ENCODE peak calls at places on chromosome 15, in seven cellular contexts. One of them, this sample, is unnamed.

GRCh38 chr15:60695713-60696522 is 217.0 kb upstream of the ICE2 start:
- DNase-seq in K562: no peak
- DNase-seq in breast epithelium: no peak
- DNase-seq in transverse colon: no peak
- DNase-seq in H1: no peak
- DNase-seq in HepG2: no peak
- DNase-seq in spleen: no peak
- DNase-seq in this sample: no peak

GRCh38 chr15:48842501-48842900 is 31.6 kb upstream of the CEP152 start:
- DNase-seq in transverse colon: no peak
- DNase-seq in K562: no peak
- DNase-seq in breast epithelium: no peak
- DNase-seq in spleen: no peak
- DNase-seq in H1: no peak
- DNase-seq in HepG2: no peak
- DNase-seq in this sample: no peak

GRCh38 chr15:44713006-44713966 is 2.0 kb downstream of the B2M start:
- DNase-seq in H1: no peak
- DNase-seq in K562: peak
- DNase-seq in transverse colon: no peak
- DNase-seq in breast epithelium: no peak
- DNase-seq in HepG2: peak
- DNase-seq in spleen: no peak
- DNase-seq in this sample: no peak

GRCh38 chr15:35038655-35039534 is 46.2 kb downstream of the NANOGP8 start:
- DNase-seq in transverse colon: no peak
- DNase-seq in breast epithelium: no peak
- DNase-seq in HepG2: no peak
- DNase-seq in K562: no peak
- DNase-seq in spleen: no peak
- DNase-seq in H1: no peak
- DNase-seq in this sample: no peak

GRCh38 chr15:98694153-98694552 is 45.8 kb downstream of the IGF1R start:
- DNase-seq in H1: no peak
- DNase-seq in K562: no peak
- DNase-seq in transverse colon: no peak
- DNase-seq in HepG2: no peak
- DNase-seq in spleen: no peak
- DNase-seq in breast epithelium: no peak
- DNase-seq in this sample: no peak

GRCh38 chr15:90557651-90558084 is 27.9 kb downstream of the CRTC3 start:
- DNase-seq in HepG2: no peak
- DNase-seq in breast epithelium: peak
- DNase-seq in K562: peak
- DNase-seq in H1: no peak
- DNase-seq in spleen: no peak
- DNase-seq in transverse colon: peak
- DNase-seq in this sample: no peak

GRCh38 chr15:26866298-26867198 is at the start of gene GABRA5:
- DNase-seq in breast epithelium: no peak
- DNase-seq in H1: no peak
- DNase-seq in K562: no peak
- DNase-seq in transverse colon: no peak
- DNase-seq in spleen: no peak
- DNase-seq in HepG2: no peak
- DNase-seq in this sample: peak

GRCh38 chr15:33278816-33279612 is 31.8 kb upstream of the RYR3 start:
- DNase-seq in H1: peak
- DNase-seq in K562: peak
- DNase-seq in spleen: no peak
- DNase-seq in transverse colon: no peak
- DNase-seq in HepG2: no peak
- DNase-seq in breast epithelium: no peak
- DNase-seq in this sample: peak

GRCh38 chr15:97694456-97694855 is 266.0 kb upstream of the ARRDC4 start:
- DNase-seq in breast epithelium: no peak
- DNase-seq in transverse colon: no peak
- DNase-seq in HepG2: no peak
- DNase-seq in spleen: no peak
- DNase-seq in H1: no peak
- DNase-seq in K562: no peak
- DNase-seq in this sample: no peak

GRCh38 chr15:97961067-97961954 is 808 bp downstream of the ARRDC4 start:
- DNase-seq in spleen: peak
- DNase-seq in HepG2: peak
- DNase-seq in H1: peak
- DNase-seq in transverse colon: peak
- DNase-seq in breast epithelium: peak
- DNase-seq in K562: peak
- DNase-seq in this sample: no peak

GRCh38 chr15:92391640-92392039 is 2.0 kb upstream of the ST8SIA2 start:
- DNase-seq in K562: peak
- DNase-seq in breast epithelium: no peak
- DNase-seq in HepG2: peak
- DNase-seq in spleen: no peak
- DNase-seq in transverse colon: no peak
- DNase-seq in H1: no peak
- DNase-seq in this sample: no peak

GRCh38 chr15:45183001-45183400 is 4.8 kb downstream of the SHF start:
- DNase-seq in K562: peak
- DNase-seq in spleen: no peak
- DNase-seq in H1: no peak
- DNase-seq in HepG2: no peak
- DNase-seq in transverse colon: no peak
- DNase-seq in breast epithelium: no peak
- DNase-seq in this sample: no peak

GRCh38 chr15:92123848-92124631 is 269.6 kb upstream of the ST8SIA2 start:
- DNase-seq in transverse colon: no peak
- DNase-seq in K562: no peak
- DNase-seq in breast epithelium: no peak
- DNase-seq in H1: peak
- DNase-seq in HepG2: no peak
- DNase-seq in spleen: no peak
- DNase-seq in this sample: no peak

GRCh38 chr15:43958894-43959330 is 132.1 kb downstream of the WDR76 start:
- DNase-seq in K562: no peak
- DNase-seq in H1: no peak
- DNase-seq in spleen: no peak
- DNase-seq in HepG2: no peak
- DNase-seq in transverse colon: no peak
- DNase-seq in breast epithelium: no peak
- DNase-seq in this sample: no peak

GRCh38 chr15:67922971-67923646 is 83.3 kb upstream of the RNU6-1 start:
- DNase-seq in K562: peak
- DNase-seq in HepG2: no peak
- DNase-seq in breast epithelium: no peak
- DNase-seq in transverse colon: no peak
- DNase-seq in H1: no peak
- DNase-seq in spleen: no peak
- DNase-seq in this sample: no peak

DNA sequence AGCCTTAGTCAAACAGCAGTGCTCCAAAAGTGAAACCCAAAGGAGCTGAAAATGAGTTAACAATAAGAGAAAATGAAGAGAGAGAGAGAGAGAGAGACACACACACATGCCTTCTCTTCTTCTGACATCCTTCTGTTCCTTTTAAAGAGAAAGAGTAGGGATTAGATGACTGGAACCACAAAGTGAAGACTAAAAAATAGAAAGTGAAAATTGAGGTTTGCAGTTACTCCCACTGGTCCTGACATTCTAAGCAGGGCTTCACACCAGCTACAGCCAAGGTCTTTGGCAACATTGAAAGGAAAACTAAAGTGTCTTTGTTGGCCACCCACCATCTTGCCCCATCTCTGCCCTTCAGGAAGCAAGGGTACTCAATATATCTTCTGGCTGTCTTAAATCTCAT is 59.2 kb downstream of the USP50 start:
- DNase-seq in breast epithelium: no peak
- DNase-seq in HepG2: no peak
- DNase-seq in K562: no peak
- DNase-seq in spleen: no peak
- DNase-seq in H1: no peak
- DNase-seq in transverse colon: no peak
- DNase-seq in this sample: no peak
- TF ChIP-seq POLR2AphosphoS5 in breast epithelium: no peak
- TF ChIP-seq POLR2AphosphoS5 in HepG2: no peak
- TF ChIP-seq POLR2AphosphoS5 in K562: no peak
- TF ChIP-seq POLR2AphosphoS5 in spleen: no peak
- TF ChIP-seq POLR2AphosphoS5 in H1: no peak
- TF ChIP-seq POLR2AphosphoS5 in transverse colon: no peak
- TF ChIP-seq POLR2AphosphoS5 in this sample: no peak

GRCh38 chr15:80242132-80242769 is 9.8 kb downstream of the CTXND1 start:
- DNase-seq in breast epithelium: no peak
- DNase-seq in transverse colon: peak
- DNase-seq in spleen: no peak
- DNase-seq in HepG2: peak
- DNase-seq in K562: peak
- DNase-seq in H1: peak
- DNase-seq in this sample: peak
- TF ChIP-seq CTCF in breast epithelium: no peak
- TF ChIP-seq CTCF in transverse colon: no peak
- TF ChIP-seq CTCF in spleen: peak
- TF ChIP-seq CTCF in HepG2: peak
- TF ChIP-seq CTCF in K562: peak
- TF ChIP-seq CTCF in H1: peak
- TF ChIP-seq CTCF in this sample: peak

GRCh38 chr15:28903555-28903954 is 17.8 kb downstream of the APBA2 start:
- DNase-seq in transverse colon: no peak
- DNase-seq in spleen: peak
- DNase-seq in breast epithelium: no peak
- DNase-seq in H1: no peak
- DNase-seq in HepG2: no peak
- DNase-seq in K562: no peak
- DNase-seq in this sample: no peak

GRCh38 chr15:28901987-28902745 is 16.4 kb downstream of the APBA2 start:
- DNase-seq in K562: peak
- DNase-seq in H1: no peak
- DNase-seq in breast epithelium: peak
- DNase-seq in spleen: peak
- DNase-seq in transverse colon: no peak
- DNase-seq in HepG2: no peak
- DNase-seq in this sample: no peak

GRCh38 chr15:28902856-28903255 is 17.1 kb downstream of the APBA2 start:
- DNase-seq in spleen: peak
- DNase-seq in K562: no peak
- DNase-seq in H1: no peak
- DNase-seq in transverse colon: no peak
- DNase-seq in HepG2: no peak
- DNase-seq in breast epithelium: peak
- DNase-seq in this sample: no peak

GRCh38 chr15:28904541-28905303 is 18.9 kb downstream of the APBA2 start:
- DNase-seq in breast epithelium: peak
- DNase-seq in spleen: peak
- DNase-seq in H1: no peak
- DNase-seq in HepG2: no peak
- DNase-seq in K562: peak
- DNase-seq in transverse colon: no peak
- DNase-seq in this sample: no peak

DNA sequence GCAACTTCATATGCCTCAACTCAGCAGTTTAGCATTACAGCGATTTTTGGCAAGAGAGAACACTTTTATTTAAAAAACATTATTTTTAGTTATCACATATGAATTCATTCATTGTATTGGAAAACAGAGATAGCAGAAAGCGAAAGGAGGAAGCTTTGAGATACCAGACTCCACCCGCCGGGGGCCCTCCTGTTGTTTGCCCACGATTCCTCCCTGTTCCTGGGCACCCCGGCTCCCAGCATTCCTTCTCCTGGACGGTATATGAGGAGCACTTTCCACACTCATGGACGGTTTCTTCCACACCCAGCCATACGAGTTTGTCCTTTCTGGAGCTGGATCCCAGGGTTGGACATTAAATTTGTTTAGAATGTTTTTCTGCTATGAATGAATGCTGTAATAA is 18.2 kb downstream of the APBA2 start:
- DNase-seq in breast epithelium: no peak
- DNase-seq in H1: no peak
- DNase-seq in K562: no peak
- DNase-seq in transverse colon: no peak
- DNase-seq in spleen: peak
- DNase-seq in HepG2: no peak
- DNase-seq in this sample: no peak
- TF ChIP-seq POLR2A in breast epithelium: no peak
- TF ChIP-seq POLR2A in H1: no peak
- TF ChIP-seq POLR2A in K562: no peak
- TF ChIP-seq POLR2A in transverse colon: no peak
- TF ChIP-seq POLR2A in spleen: no peak
- TF ChIP-seq POLR2A in HepG2: no peak
- TF ChIP-seq POLR2A in this sample: no peak

DNA sequence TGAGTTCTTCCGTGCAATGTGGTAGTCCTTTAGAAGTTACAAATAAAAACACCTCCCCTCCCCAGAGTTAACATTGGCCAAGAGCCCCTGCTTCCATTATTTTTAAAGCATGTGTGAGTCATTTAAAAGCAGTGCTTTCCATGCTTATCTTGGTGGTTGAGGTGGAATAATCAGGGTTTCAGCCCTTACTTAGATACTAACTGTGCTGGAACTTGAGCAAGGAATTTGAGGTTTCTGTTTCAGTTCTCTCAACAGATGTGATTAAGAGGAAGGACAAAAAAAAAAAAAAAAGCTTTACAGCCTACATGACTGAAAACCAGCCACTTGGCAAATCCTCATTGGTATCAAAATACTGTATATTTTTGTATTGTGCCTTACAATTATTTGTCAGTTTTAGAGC is 64.5 kb downstream of the CGNL1 start:
- DNase-seq in H1: no peak
- DNase-seq in breast epithelium: no peak
- DNase-seq in transverse colon: no peak
- DNase-seq in K562: no peak
- DNase-seq in HepG2: no peak
- DNase-seq in spleen: no peak
- DNase-seq in this sample: no peak
- TF ChIP-seq POLR2AphosphoS5 in H1: no peak
- TF ChIP-seq POLR2AphosphoS5 in breast epithelium: no peak
- TF ChIP-seq POLR2AphosphoS5 in transverse colon: no peak
- TF ChIP-seq POLR2AphosphoS5 in K562: no peak
- TF ChIP-seq POLR2AphosphoS5 in HepG2: no peak
- TF ChIP-seq POLR2AphosphoS5 in spleen: no peak
- TF ChIP-seq POLR2AphosphoS5 in this sample: no peak

GRCh38 chr15:31811641-31812040 is 218.7 kb upstream of the CHRNA7 start:
- DNase-seq in breast epithelium: no peak
- DNase-seq in spleen: no peak
- DNase-seq in H1: no peak
- DNase-seq in transverse colon: no peak
- DNase-seq in HepG2: no peak
- DNase-seq in K562: no peak
- DNase-seq in this sample: no peak

GRCh38 chr15:31815411-31816155 is 214.7 kb upstream of the CHRNA7 start:
- DNase-seq in H1: no peak
- DNase-seq in breast epithelium: no peak
- DNase-seq in K562: no peak
- DNase-seq in transverse colon: no peak
- DNase-seq in HepG2: no peak
- DNase-seq in spleen: no peak
- DNase-seq in this sample: no peak

GRCh38 chr15:31814082-31814481 is 216.2 kb upstream of the CHRNA7 start:
- DNase-seq in spleen: no peak
- DNase-seq in HepG2: no peak
- DNase-seq in K562: no peak
- DNase-seq in H1: no peak
- DNase-seq in transverse colon: no peak
- DNase-seq in breast epithelium: no peak
- DNase-seq in this sample: no peak
- TF ChIP-seq CTCF in spleen: no peak
- TF ChIP-seq CTCF in HepG2: no peak
- TF ChIP-seq CTCF in K562: no peak
- TF ChIP-seq CTCF in H1: no peak
- TF ChIP-seq CTCF in transverse colon: no peak
- TF ChIP-seq CTCF in breast epithelium: no peak
- TF ChIP-seq CTCF in this sample: no peak

This sample was measured in esophagus muscularis mucosa.